ENCODE peak calls at places on chromosomes 4 and X, in nine cellular contexts. W is PC-3, M is tibial artery, V is IMR-90, S is ovary, D is tibial nerve, A is suprapubic skin, G is ascending aorta, T is upper lobe of right lung. E is an unnamed sample. For H3K4me1, the result is how much of the 10 kb centered on the place peaks cover.

GRCh38 chrX:37846934-37847732 is at the start of gene DYNLT3:
- DNase-seq in W (peak), M (peak), V (peak), S (peak), D (peak), A (peak), G (peak), T (peak), E (peak)

GRCh38 chrX:12811658-12812057 is 20.4 kb downstream of the PRPS2 start:
- DNase-seq in W (no peak), M (no peak), V (no peak), S (no peak), D (no peak), A (no peak), G (no peak), T (no peak), E (no peak)

GRCh38 chrX:155966876-155967275 is 30.6 kb upstream of the IL9R start:
- DNase-seq in W (peak), M (no peak), V (no peak), S (no peak), D (no peak), A (no peak), G (no peak), T (no peak), E (no peak)

GRCh38 chr4:187826725-187827124 is 168.8 kb upstream of the ZFP42 start:
- DNase-seq in W (peak), M (no peak), V (no peak), S (no peak), D (no peak), A (no peak), G (no peak), T (no peak), E (no peak)

GRCh38 chrX:110086916-110087484 is 84.1 kb downstream of the TMEM164 start:
- DNase-seq in W (peak), M (no peak), V (peak), S (no peak), D (no peak), A (no peak), G (no peak), T (no peak), E (no peak)

GRCh38 chr4:100118213-100118612 is 72.1 kb downstream of the DDIT4L start:
- DNase-seq in W (no peak), M (no peak), V (peak), S (no peak), D (no peak), A (no peak), G (no peak), T (no peak), E (no peak)

GRCh38 chr4:1511441-1512041 is 105.3 kb upstream of the NKX1-1 start:
- DNase-seq in W (peak), M (no peak), V (peak), S (no peak), D (peak), A (no peak), G (no peak), T (peak), E (no peak)

GRCh38 chr4:8044699-8045098 is 105.0 kb upstream of the AFAP1 start:
- DNase-seq in W (no peak), M (no peak), V (no peak), S (no peak), D (no peak), A (no peak), G (no peak), T (no peak), E (no peak)

GRCh38 chr4:124334119-124334518 is 378.4 kb downstream of the ANKRD50 start:
- DNase-seq in W (peak), M (no peak), V (peak), S (no peak), D (peak), A (no peak), G (no peak), T (no peak), E (no peak)

GRCh38 chrX:136812286-136812685 is 31.6 kb upstream of the ARHGEF6 start:
- DNase-seq in W (no peak), M (no peak), V (peak), S (no peak), D (no peak), A (no peak), G (no peak), T (no peak), E (no peak)

GRCh38 chr4:73376962-73377361 is 27.1 kb upstream of the ALB start:
- DNase-seq in W (no peak), M (no peak), V (no peak), S (no peak), D (no peak), A (no peak), G (no peak), T (no peak), E (no peak)

DNA sequence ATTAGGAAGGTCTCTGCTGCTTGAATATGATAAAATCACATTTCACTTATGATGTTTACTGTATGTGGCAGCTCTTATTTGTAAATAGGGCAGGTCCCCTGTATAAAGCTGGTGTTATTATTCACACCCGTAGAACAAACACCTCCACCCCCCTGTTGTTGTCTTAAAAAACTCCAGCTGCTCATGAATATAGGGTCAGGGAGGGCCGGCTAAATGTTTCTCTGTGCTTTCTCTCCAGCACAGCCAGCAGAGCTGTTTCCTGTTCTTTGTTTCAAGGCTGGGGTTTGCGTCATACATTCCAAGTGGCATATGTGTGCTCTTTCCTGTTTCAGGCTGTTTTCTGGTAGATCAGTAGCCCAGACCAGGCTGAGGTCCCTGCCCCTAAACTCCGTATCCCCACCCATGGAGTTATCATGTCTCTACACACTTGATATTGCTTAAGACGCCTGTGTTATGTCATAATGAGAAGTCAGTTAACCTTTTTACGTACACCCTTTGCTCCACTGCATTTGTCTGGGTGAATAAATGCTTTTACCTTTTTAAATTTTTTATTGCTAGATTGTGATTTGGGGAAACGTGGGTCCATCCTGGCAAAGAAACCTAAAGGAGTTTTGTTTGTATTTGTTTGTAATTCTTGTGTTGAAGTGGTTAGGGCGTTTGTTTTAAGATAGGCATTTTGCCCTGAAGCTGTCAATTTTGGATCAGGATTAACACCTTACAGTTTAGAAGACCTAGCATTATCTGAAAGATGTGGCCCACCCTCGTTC is 3.2 kb downstream of the KLF3 start:
- DNase-seq in W (peak), M (peak), V (peak), S (peak), D (peak), A (peak), G (peak), T (no peak), E (peak)
- H3K4me1 ChIP-seq in W (half or more), M (under half), V (under half), S (under half), D (half or more), A (half or more), G (under half), T (half or more), E (half or more)

DNA sequence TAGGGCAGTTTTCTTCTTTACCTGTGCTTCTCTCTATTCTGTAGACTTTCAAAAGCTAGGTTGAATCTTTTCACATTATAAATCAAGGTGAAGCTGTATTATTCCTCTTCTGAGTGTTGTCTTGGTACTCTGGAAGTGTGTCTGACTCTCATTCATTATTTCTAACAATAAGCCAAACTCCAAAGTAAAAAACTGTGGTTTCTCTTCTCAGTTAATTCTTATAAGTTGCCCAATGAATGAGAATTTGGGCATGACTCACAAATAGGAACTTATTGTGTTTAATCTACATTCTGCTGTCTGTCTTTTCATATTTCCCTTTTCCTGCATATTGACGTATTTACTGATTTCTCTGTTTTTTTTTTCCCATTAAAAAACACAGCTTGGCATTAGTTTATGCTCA is 714.5 kb downstream of the CCSER1 start:
- DNase-seq in W (peak), M (no peak), V (no peak), S (no peak), D (no peak), A (no peak), G (no peak), T (no peak), E (no peak)
- H3K4me1 ChIP-seq in W (under half), M (under half), V (under half), S (under half), D (under half), A (under half), G (under half), T (under half), E (under half)

GRCh38 chr4:165085946-165086345 is 26.7 kb downstream of the TMEM192 start:
- DNase-seq in W (no peak), M (no peak), V (no peak), S (no peak), D (no peak), A (no peak), G (no peak), T (no peak), E (no peak)
- H3K4me1 ChIP-seq in W (under half), M (under half), V (under half), S (under half), D (under half), A (under half), G (under half), T (under half), E (under half)

GRCh38 chr4:3385719-3386440 is 55.9 kb upstream of the HGFAC start:
- DNase-seq in W (no peak), M (no peak), V (no peak), S (no peak), D (no peak), A (no peak), G (no peak), T (peak), E (no peak)
- H3K4me1 ChIP-seq in W (under half), M (under half), V (under half), S (under half), D (half or more), A (half or more), G (under half), T (under half), E (under half)

GRCh38 chr4:11611868-11612267 is 183.2 kb upstream of the HS3ST1 start:
- DNase-seq in W (peak), M (no peak), V (no peak), S (no peak), D (no peak), A (no peak), G (no peak), T (no peak), E (no peak)
- H3K4me1 ChIP-seq in W (under half), M (under half), V (under half), S (under half), D (under half), A (under half), G (under half), T (under half), E (under half)

GRCh38 chr4:10099521-10100325 is 16.9 kb downstream of the WDR1 start:
- DNase-seq in W (no peak), M (no peak), V (no peak), S (no peak), D (no peak), A (no peak), G (no peak), T (no peak), E (no peak)
- H3K4me1 ChIP-seq in W (under half), M (half or more), V (half or more), S (under half), D (half or more), A (half or more), G (half or more), T (half or more), E (under half)

GRCh38 chr4:76208005-76208765 is 5.4 kb downstream of the SCARB2 start:
- DNase-seq in W (peak), M (peak), V (peak), S (peak), D (peak), A (peak), G (peak), T (peak), E (peak)

GRCh38 chr4:76209876-76210275 is 3.7 kb downstream of the SCARB2 start:
- DNase-seq in W (no peak), M (no peak), V (no peak), S (no peak), D (no peak), A (no peak), G (no peak), T (no peak), E (no peak)

GRCh38 chr4:76204936-76205335 is 8.7 kb downstream of the SCARB2 start:
- DNase-seq in W (no peak), M (no peak), V (no peak), S (no peak), D (no peak), A (no peak), G (no peak), T (no peak), E (no peak)

GRCh38 chr4:76203541-76203940 is 10.1 kb downstream of the SCARB2 start:
- DNase-seq in W (no peak), M (no peak), V (no peak), S (no peak), D (no peak), A (no peak), G (no peak), T (no peak), E (no peak)

DNA sequence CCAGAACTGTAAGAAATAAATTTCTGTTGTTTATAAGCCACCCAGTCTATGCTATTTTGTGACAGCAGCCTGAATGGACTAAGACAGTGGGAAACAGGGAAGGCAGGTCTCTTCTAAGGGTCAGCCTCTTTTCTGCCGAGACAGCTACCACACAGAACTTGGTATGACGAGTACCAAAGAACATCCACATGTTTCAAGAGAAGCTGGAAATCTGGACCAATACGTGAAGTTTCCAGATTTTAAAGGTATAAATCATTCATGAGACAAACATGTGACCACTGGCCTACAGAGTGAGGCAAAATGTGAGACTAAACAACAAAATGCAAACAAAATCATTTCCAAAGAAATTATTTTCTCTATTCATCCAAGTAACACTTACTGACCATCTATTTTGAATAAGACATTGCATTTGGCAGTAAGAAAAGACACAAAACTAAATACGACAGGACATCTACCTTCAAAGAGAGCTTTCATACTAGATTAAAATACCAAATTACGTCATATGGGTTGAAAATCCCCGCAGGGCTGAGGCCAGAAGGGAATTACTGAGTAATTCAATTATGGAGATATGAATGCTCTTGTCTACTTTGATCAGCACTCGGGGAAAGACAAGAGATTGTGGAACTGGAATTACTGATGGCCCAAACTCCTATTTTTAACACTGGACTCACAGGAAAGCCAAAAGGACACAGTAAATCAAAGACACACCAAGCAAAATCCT is 7.2 kb downstream of the SCARB2 start:
- DNase-seq in W (no peak), M (no peak), V (peak), S (no peak), D (no peak), A (no peak), G (no peak), T (no peak), E (no peak)
- H3K4me1 ChIP-seq in W (under half), M (half or more), V (under half), S (under half), D (half or more), A (half or more), G (under half), T (half or more), E (half or more)

GRCh38 chr4:113449407-113449974 is 312.0 kb downstream of the CAMK2D start:
- DNase-seq in W (no peak), M (no peak), V (no peak), S (no peak), D (no peak), A (no peak), G (no peak), T (no peak), E (no peak)

GRCh38 chr4:113447695-113448265 is 313.8 kb downstream of the CAMK2D start:
- DNase-seq in W (no peak), M (no peak), V (no peak), S (no peak), D (no peak), A (no peak), G (no peak), T (no peak), E (peak)

GRCh38 chr4:113446019-113446418 is 315.5 kb downstream of the CAMK2D start:
- DNase-seq in W (peak), M (no peak), V (peak), S (no peak), D (no peak), A (no peak), G (no peak), T (no peak), E (no peak)

GRCh38 chr4:113445286-113445685 is 316.3 kb downstream of the CAMK2D start:
- DNase-seq in W (peak), M (peak), V (peak), S (peak), D (peak), A (no peak), G (peak), T (no peak), E (peak)

DNA sequence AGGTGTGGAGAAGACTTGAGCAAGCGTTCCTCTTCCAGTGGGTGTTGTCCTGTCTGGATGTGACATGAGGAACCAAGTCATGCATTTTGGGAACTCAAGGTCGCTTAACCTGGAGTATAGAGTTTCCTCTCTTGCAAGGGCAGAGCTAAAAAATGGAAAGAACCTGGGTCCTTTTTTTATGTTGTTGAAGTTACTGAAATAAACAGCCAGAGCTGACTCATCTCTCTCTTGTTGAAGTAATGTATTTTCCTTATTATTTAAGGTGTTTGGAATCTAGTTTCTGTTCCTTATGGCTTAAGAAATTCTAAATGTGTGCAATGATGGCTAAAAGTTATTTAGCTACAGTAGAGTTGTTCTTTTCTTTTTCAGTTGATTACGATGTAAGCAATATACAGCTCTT is 314.5 kb downstream of the CAMK2D start:
- DNase-seq in W (no peak), M (no peak), V (no peak), S (no peak), D (no peak), A (no peak), G (no peak), T (no peak), E (no peak)
- H3K4me1 ChIP-seq in W (under half), M (under half), V (under half), S (under half), D (under half), A (half or more), G (under half), T (under half), E (under half)

DNA sequence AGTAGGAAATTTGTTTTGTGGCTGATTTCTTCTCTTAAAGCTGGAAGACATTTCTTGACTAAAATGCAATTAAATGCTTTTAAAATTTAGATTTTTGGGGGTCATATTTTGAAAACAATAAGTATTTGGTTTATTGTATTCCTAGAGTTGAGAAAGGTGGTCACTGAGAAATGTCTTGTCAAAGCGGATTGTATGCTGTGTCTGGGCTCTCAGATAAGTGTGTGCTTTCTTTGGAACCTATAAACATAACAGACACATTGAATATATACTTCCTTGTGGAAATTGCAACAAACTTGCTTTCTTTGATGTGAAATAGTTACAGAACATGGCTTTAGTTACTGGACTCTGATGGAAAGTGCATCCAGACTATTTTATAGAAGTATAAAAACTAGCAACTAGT is 75.4 kb downstream of the AFF1 start:
- DNase-seq in W (no peak), M (no peak), V (no peak), S (no peak), D (no peak), A (no peak), G (no peak), T (no peak), E (no peak)
- H3K4me1 ChIP-seq in W (half or more), M (under half), V (under half), S (under half), D (half or more), A (half or more), G (under half), T (half or more), E (half or more)

DNA sequence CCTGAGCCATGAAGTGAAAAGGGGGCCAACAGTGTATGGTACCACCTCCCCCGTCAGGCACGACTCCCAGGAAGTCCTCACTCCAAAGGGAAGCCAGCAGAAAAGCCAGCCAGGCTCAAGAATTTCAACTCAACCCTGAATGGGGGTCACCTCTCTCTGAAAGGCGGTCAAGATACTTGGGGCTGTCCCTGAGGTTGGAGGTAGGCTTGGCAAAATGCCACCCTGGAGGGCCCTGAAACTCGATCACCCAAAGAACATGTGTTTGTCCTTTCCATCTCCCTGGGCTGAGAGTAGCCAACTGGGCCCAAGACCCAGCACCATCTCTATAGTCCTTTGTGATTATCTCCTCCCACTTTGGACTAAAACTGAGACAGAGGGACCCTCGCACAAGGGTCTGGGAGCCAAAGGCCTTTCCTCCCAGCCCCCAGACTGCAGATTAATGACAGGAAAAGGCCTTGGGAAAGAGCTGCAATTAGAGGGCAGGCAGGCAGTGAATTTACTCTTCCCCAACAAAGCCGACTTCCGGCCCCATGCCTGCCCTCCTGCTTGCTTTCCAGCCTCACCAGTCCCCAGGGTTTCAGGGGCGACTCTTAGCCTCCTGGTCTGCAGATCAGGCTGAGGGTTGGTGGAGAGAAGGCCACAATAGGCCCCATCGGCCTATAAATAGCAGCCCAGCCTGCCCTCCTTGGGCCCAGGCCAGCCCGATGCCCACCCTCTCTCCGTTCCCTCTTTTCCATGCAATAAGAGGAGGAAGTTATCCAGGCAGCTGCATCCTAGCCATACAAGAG is 5.6 kb downstream of the SASH3 start:
- DNase-seq in W (no peak), M (no peak), V (no peak), S (no peak), D (no peak), A (no peak), G (peak), T (no peak), E (no peak)
- H3K4me1 ChIP-seq in W (under half), M (under half), V (under half), S (under half), D (under half), A (under half), G (under half), T (under half), E (under half)